ENCODE peak calls at places on chromosomes 7 and 10, in four cellular contexts. L, Z, I and K are unnamed samples.

GRCh38 chr10:64093304-64093703 is 572.1 kb downstream of the REEP3 start:
- DNase-seq in L (no peak), Z (no peak), I (no peak), K (no peak)

GRCh38 chr7:134553976-134554375 is 5.1 kb downstream of the AKR1B15 start:
- DNase-seq in I (peak), Z (no peak), L (peak), K (no peak)

GRCh38 chr10:96153065-96153464 is 23.0 kb downstream of the ZNF518A start:
- DNase-seq in L (no peak), I (peak), Z (no peak), K (no peak)

GRCh38 chr10:120735773-120736371 is 115.3 kb upstream of the WDR11 start:
- DNase-seq in Z (no peak), I (peak), L (no peak), K (no peak)

GRCh38 chr7:69837387-69838068 is 239.3 kb downstream of the AUTS2 start:
- DNase-seq in L (no peak), Z (no peak), I (no peak), K (no peak)

GRCh38 chr7:145986248-145986874 is 130.2 kb upstream of the CNTNAP2 start:
- DNase-seq in L (no peak), I (no peak), Z (no peak), K (no peak)

GRCh38 chr10:61750943-61751471 is 88.3 kb downstream of the CABCOCO1 start:
- DNase-seq in I (peak), Z (peak), L (peak), K (peak)

GRCh38 chr7:36663481-36663880 is 60.8 kb downstream of the AOAH start:
- DNase-seq in I (peak), L (no peak), Z (no peak), K (no peak)

GRCh38 chr7:105776068-105776790 is 100.2 kb downstream of the ATXN7L1 start:
- DNase-seq in L (peak), I (peak), Z (no peak), K (no peak)

GRCh38 chr10:48655426-48656240 is 29.0 kb upstream of the WDFY4 start:
- DNase-seq in L (peak), I (peak), Z (no peak), K (no peak)

GRCh38 chr7:36372156-36372555 is 17.5 kb upstream of the ANLN start:
- DNase-seq in L (no peak), I (peak), Z (no peak), K (no peak)

GRCh38 chr7:105457619-105458018 is 64.5 kb downstream of the PUS7 start:
- DNase-seq in L (no peak), I (no peak), Z (no peak), K (no peak)

GRCh38 chr10:62814901-62815372 is 1.2 kb downstream of the EGR2 start:
- DNase-seq in L (peak), Z (no peak), I (peak), K (peak)

GRCh38 chr7:70741666-70742065 is 390.3 kb upstream of the GALNT17 start:
- DNase-seq in Z (no peak), I (no peak), L (no peak), K (no peak)

GRCh38 chr10:98368644-98369043 is 46.3 kb downstream of the PYROXD2 start:
- DNase-seq in L (no peak), Z (no peak), I (no peak), K (no peak)

GRCh38 chr7:26507375-26508068 is 215.9 kb downstream of the SNX10 start:
- DNase-seq in I (no peak), L (no peak), Z (no peak), K (no peak)